ENCODE peak calls at places on chromosomes 1 and 21, in five cellular contexts. T is stimulated activated CD4-positive, alpha-beta T cell treated with anti-CD3 and anti-CD28 coated beads, Interleukin-12 subunit alpha, Interleukin-12 subunit beta, amount 100 ng/mL, for 24 hours; F is choroid plexus epithelial cell; O is naive thymus-derived CD4-positive, alpha-beta T cell; W is H4. A is an unnamed sample.

GRCh38 chr1:5920201-5920600 is 72.0 kb downstream of the NPHP4 start:
- DNase-seq in W (no peak), O (no peak), T (no peak), F (no peak), A (no peak)

GRCh38 chr1:168454211-168454815 is 89.5 kb downstream of the XCL2 start:
- DNase-seq in F (no peak), W (no peak), T (no peak), O (no peak), A (peak)

GRCh38 chr1:154880651-154881050 is 10.6 kb upstream of the KCNN3 start:
- DNase-seq in T (no peak), W (no peak), O (no peak), F (no peak), A (no peak)

GRCh38 chr1:52057245-52057644 is 1.1 kb downstream of the BTF3L4 start:
- DNase-seq in T (no peak), W (no peak), O (no peak), F (peak), A (no peak)

GRCh38 chr1:18721776-18722175 is 91.1 kb downstream of the PAX7 start:
- DNase-seq in F (no peak), W (no peak), O (no peak), T (no peak), A (no peak)

GRCh38 chr1:112716133-112716720 is 1.1 kb upstream of the PPM1J start:
- DNase-seq in F (peak), W (peak), O (peak), T (peak), A (peak)

GRCh38 chr1:36484099-36484498 is 1.4 kb upstream of the CSF3R start:
- DNase-seq in T (no peak), O (no peak), F (no peak), W (no peak), A (no peak)

GRCh38 chr1:31759266-31760023 is 4.7 kb downstream of the ADGRB2 start:
- DNase-seq in W (no peak), F (no peak), O (no peak), T (no peak), A (peak)

GRCh38 chr1:49297783-49298182 is 521.1 kb upstream of the BEND5 start:
- DNase-seq in T (no peak), F (peak), O (no peak), W (no peak), A (no peak)

GRCh38 chr1:145981299-145981600 is 15.1 kb downstream of the TXNIP start:
- DNase-seq in O (no peak), F (no peak), T (no peak), W (no peak), A (no peak)

GRCh38 chr1:69707103-69707502 is 139.4 kb downstream of the LRRC7 start:
- DNase-seq in O (no peak), W (no peak), T (no peak), F (no peak), A (no peak)

GRCh38 chr1:110210604-110211502 is 739 bp downstream of the KCNC4 start:
- DNase-seq in O (peak), F (peak), W (peak), T (peak), A (no peak)

GRCh38 chr1:2375246-2375922 is 16.0 kb downstream of the MORN1 start:
- DNase-seq in O (no peak), T (no peak), F (no peak), W (no peak), A (no peak)

GRCh38 chr1:107493111-107493716 is 352.4 kb downstream of the NTNG1 start:
- DNase-seq in O (no peak), F (no peak), T (no peak), W (no peak), A (no peak)

GRCh38 chr1:203197625-203198024 is 11.1 kb upstream of the CHI3L1 start:
- DNase-seq in O (no peak), F (peak), T (no peak), W (peak), A (peak)

GRCh38 chr1:187264995-187265602 is 436.4 kb downstream of the PLA2G4A start:
- DNase-seq in W (peak), T (no peak), O (no peak), F (peak), A (peak)

GRCh38 chr1:42847111-42847580 is 733 bp downstream of the ZNF691 start:
- DNase-seq in T (no peak), W (no peak), O (no peak), F (no peak), A (no peak)

GRCh38 chr21:43779660-43780059 is 3.6 kb upstream of the CSTB start:
- DNase-seq in O (no peak), F (no peak), T (no peak), W (no peak), A (no peak)

GRCh38 chr1:156096640-156097391 is 14.6 kb upstream of the MEX3A start:
- DNase-seq in T (peak), O (peak), F (peak), W (peak), A (peak)

GRCh38 chr1:194028002-194028401 is 841.6 kb upstream of the B3GALT2 start:
- DNase-seq in T (no peak), F (no peak), W (no peak), O (no peak), A (no peak)

GRCh38 chr1:96979287-96979686 is 257.7 kb downstream of the PTBP2 start:
- DNase-seq in O (no peak), F (peak), T (no peak), W (no peak), A (peak)

GRCh38 chr1:180345148-180345547 is 115.1 kb downstream of the LHX4 start:
- DNase-seq in T (no peak), F (no peak), O (no peak), W (no peak), A (no peak)

GRCh38 chr1:246497331-246497915 is 9.7 kb downstream of the SMYD3 start:
- DNase-seq in O (no peak), T (no peak), W (peak), F (peak), A (peak)

GRCh38 chr1:23930861-23931471 is 17.8 kb upstream of the CNR2 start:
- DNase-seq in T (no peak), O (no peak), W (no peak), F (peak), A (peak)

GRCh38 chr1:246320286-246320685 is 186.8 kb downstream of the SMYD3 start:
- DNase-seq in T (no peak), W (peak), O (no peak), F (peak), A (peak)